ENCODE peak calls at places on chromosomes 11 and 22, in five cellular contexts. Y is cardiac septum; P is GM12864; S is CD4-positive, alpha-beta memory T cell; X is ELR. I is an unnamed sample.
A peak's percentile ranks its signal among the peaks of the same experiment; 100 is the strongest.

GRCh38 chr11:105915036-105915435 is 107.0 kb downstream of the MSANTD4 start:
- DNase-seq in P (no peak), S (no peak), X (no peak), Y (no peak), I (no peak)

GRCh38 chr11:109303342-109303741 is 118.6 kb upstream of the C11orf87 start:
- DNase-seq in Y (no peak), X (no peak), P (no peak), S (no peak), I (no peak)

GRCh38 chr11:67154726-67155125 is 35.7 kb downstream of the KDM2A start:
- DNase-seq in Y (no peak), X (no peak), P (no peak), S (no peak), I (no peak)

GRCh38 chr22:20509344-20510047 is 2.1 kb downstream of the MED15 start:
- DNase-seq in Y (peak; percentile 89), X (peak; percentile 96), S (peak; percentile 86), P (no peak), I (peak; percentile 95)

GRCh38 chr11:132422725-132423124 is 1052.3 kb downstream of the NTM start:
- DNase-seq in Y (no peak), P (no peak), X (no peak), S (no peak), I (no peak)

GRCh38 chr11:119594639-119595249 is 134.3 kb downstream of the NECTIN1 start:
- DNase-seq in S (no peak), P (no peak), X (peak; percentile 77), Y (no peak), I (peak; percentile 60)

GRCh38 chr11:91239359-91239758 is 985.3 kb upstream of the FAT3 start:
- DNase-seq in S (no peak), Y (no peak), P (no peak), X (no peak), I (no peak)

GRCh38 chr11:116329354-116330090 is 443.3 kb downstream of the BUD13 start:
- DNase-seq in P (no peak), S (no peak), Y (no peak), X (no peak), I (peak; percentile 19)

GRCh38 chr22:36580846-36581245 is 51.9 kb upstream of the EIF3D start:
- DNase-seq in S (no peak), X (no peak), Y (no peak), P (no peak), I (no peak)

GRCh38 chr11:93524868-93525267 is 18.3 kb downstream of the SMCO4 start:
- DNase-seq in S (no peak), X (no peak), P (no peak), Y (no peak), I (no peak)

GRCh38 chr11:75554258-75555022 is 7.6 kb upstream of the SERPINH1 start:
- DNase-seq in S (no peak), P (no peak), X (peak; percentile 77), Y (peak; percentile 96), I (peak; percentile 98)

GRCh38 chr22:38034884-38035529 is 22.2 kb upstream of the PICK1 start:
- DNase-seq in S (no peak), X (no peak), P (no peak), Y (no peak), I (no peak)

GRCh38 chr22:23836692-23837495 is 1.9 kb downstream of the DERL3 start:
- DNase-seq in S (peak; percentile 33), Y (peak; percentile 46), P (no peak), X (no peak), I (no peak)

GRCh38 chr22:29431986-29432385 is 6.4 kb upstream of the RFPL1 start:
- DNase-seq in P (no peak), X (no peak), S (no peak), Y (no peak), I (no peak)

GRCh38 chr11:65112551-65113360 is 1.1 kb downstream of the TM7SF2 start:
- DNase-seq in X (peak; percentile 49), S (peak; percentile 74), P (no peak), Y (no peak), I (peak; percentile 46)

GRCh38 chr11:36492724-36493304 is 17.3 kb downstream of the TRAF6 start:
- DNase-seq in P (peak; percentile 33), S (no peak), X (peak; percentile 71), Y (no peak), I (peak; percentile 72)

GRCh38 chr11:96180341-96180740 is 162.7 kb downstream of the MAML2 start:
- DNase-seq in X (no peak), Y (no peak), S (no peak), P (no peak), I (no peak)

GRCh38 chr11:5929571-5929970 is 12.5 kb upstream of the OR56A3 start:
- DNase-seq in Y (no peak), P (no peak), S (no peak), X (no peak), I (no peak)

GRCh38 chr11:69450857-69451220 is 30.6 kb upstream of the LINC01488 start:
- DNase-seq in S (no peak), X (no peak), P (no peak), Y (no peak), I (no peak)

GRCh38 chr22:22865311-22866072 is 22.1 kb upstream of the IGLL5 start:
- DNase-seq in P (peak; percentile 97), S (peak; percentile 71), Y (no peak), X (no peak), I (no peak)

GRCh38 chr11:44658451-44658850 is 68.3 kb upstream of the TSPAN18 start:
- DNase-seq in Y (no peak), P (no peak), X (peak; percentile 7), S (no peak), I (peak; percentile 74)

GRCh38 chr11:24226606-24227005 is 270.2 kb upstream of the LUZP2 start:
- DNase-seq in P (no peak), Y (no peak), X (no peak), S (no peak), I (no peak)

GRCh38 chr22:42933783-42934144 is 76.7 kb upstream of the ARFGAP3 start:
- DNase-seq in P (no peak), S (no peak), Y (no peak), X (peak; percentile 87), I (peak; percentile 88)

GRCh38 chr11:36478700-36479329 is 31.3 kb downstream of the TRAF6 start:
- DNase-seq in S (no peak), P (no peak), Y (no peak), X (peak; percentile 72), I (peak; percentile 51)